ENCODE peak calls at places on chromosomes 2 and 18, in five cellular contexts. C, D, K, P and W are unnamed samples.

GRCh38 chr2:128315122-128315828 is 3.4 kb downstream of the HS6ST1 start:
- DNase-seq in C (no peak), D (peak), K (no peak), P (no peak), W (no peak)

GRCh38 chr2:1632006-1632348 is 112.3 kb downstream of the PXDN start:
- DNase-seq in C (peak), D (no peak), K (peak), P (no peak), W (peak)

GRCh38 chr2:85066874-85067351 is 66.3 kb upstream of the TCF7L1 start:
- DNase-seq in C (peak), D (peak), K (peak), P (no peak), W (peak)

GRCh38 chr2:29430382-29431112 is 315.3 kb downstream of the CLIP4 start:
- DNase-seq in C (no peak), D (no peak), K (no peak), P (no peak), W (no peak)

GRCh38 chr2:207483066-207483465 is 46.7 kb upstream of the CREB1 start:
- DNase-seq in C (no peak), D (no peak), K (no peak), P (no peak), W (no peak)

GRCh38 chr2:109348645-109349554 is 219.9 kb downstream of the SH3RF3 start:
- DNase-seq in C (no peak), D (no peak), K (no peak), P (no peak), W (no peak)

GRCh38 chr2:237091779-237092436 is 6.2 kb downstream of the COPS8 start:
- DNase-seq in C (peak), D (no peak), K (peak), P (no peak), W (peak)

GRCh38 chr18:23416283-23416682 is 36.8 kb upstream of the RIOK3 start:
- DNase-seq in C (no peak), D (no peak), K (no peak), P (no peak), W (no peak)

GRCh38 chr2:222241471-222241870 is 57.3 kb downstream of the PAX3 start:
- DNase-seq in C (no peak), D (no peak), K (no peak), P (no peak), W (no peak)

GRCh38 chr2:106708189-106708588 is 177.8 kb downstream of the ST6GAL2 start:
- DNase-seq in C (no peak), D (no peak), K (no peak), P (no peak), W (no peak)

GRCh38 chr18:42707080-42707479 is 408.4 kb downstream of the RIT2 start:
- DNase-seq in C (no peak), D (no peak), K (no peak), P (no peak), W (no peak)

GRCh38 chr2:131426727-131427126 is 49.2 kb upstream of the TUBA3D start:
- DNase-seq in C (no peak), D (no peak), K (no peak), P (no peak), W (no peak)

GRCh38 chr2:167212054-167212648 is 323.9 kb downstream of the XIRP2 start:
- DNase-seq in C (peak), D (no peak), K (no peak), P (no peak), W (peak)

GRCh38 chr2:64263315-64263714 is 119.1 kb upstream of the PELI1 start:
- DNase-seq in C (peak), D (no peak), K (no peak), P (no peak), W (peak)

GRCh38 chr2:124325667-124326425 is 300.8 kb downstream of the CNTNAP5 start:
- DNase-seq in C (no peak), D (no peak), K (no peak), P (no peak), W (peak)

GRCh38 chr2:205148756-205149155 is 533.5 kb upstream of the NRP2 start:
- DNase-seq in C (no peak), D (no peak), K (no peak), P (no peak), W (no peak)

GRCh38 chr2:125656190-125656589 is 999.8 kb upstream of the GYPC start:
- DNase-seq in C (no peak), D (no peak), K (no peak), P (no peak), W (no peak)

GRCh38 chr2:105307550-105307949 is 22.0 kb downstream of the TGFBRAP1 start:
- DNase-seq in C (no peak), D (no peak), K (no peak), P (no peak), W (no peak)

GRCh38 chr2:173427887-173428683 is 73.4 kb downstream of the CDCA7 start:
- DNase-seq in C (peak), D (no peak), K (no peak), P (no peak), W (peak)

GRCh38 chr2:109612991-109613921 is 510 bp downstream of the SEPTIN10 start:
- DNase-seq in C (peak), D (peak), K (peak), P (peak), W (peak)

GRCh38 chr18:5556317-5556974 is 12.6 kb upstream of the EPB41L3 start:
- DNase-seq in C (peak), D (peak), K (no peak), P (no peak), W (peak)

GRCh38 chr18:59994357-59994756 is 94.6 kb downstream of the PMAIP1 start:
- DNase-seq in C (peak), D (no peak), K (no peak), P (no peak), W (peak)

GRCh38 chr2:127208313-127208712 is 11.8 kb downstream of the CYP27C1 start:
- DNase-seq in C (no peak), D (no peak), K (no peak), P (no peak), W (no peak)

GRCh38 chr18:76454429-76454828 is 40.6 kb downstream of the ZNF516 start:
- DNase-seq in C (no peak), D (no peak), K (no peak), P (no peak), W (no peak)

GRCh38 chr2:1266311-1266710 is 147.0 kb upstream of the TPO start:
- DNase-seq in C (no peak), D (no peak), K (no peak), P (no peak), W (no peak)

GRCh38 chr2:9638532-9638931 is 7.7 kb upstream of the YWHAQ start:
- DNase-seq in C (peak), D (peak), K (peak), P (peak), W (peak)

GRCh38 chr18:55136258-55136657 is 177.0 kb upstream of the CCDC68 start:
- DNase-seq in C (no peak), D (no peak), K (no peak), P (no peak), W (no peak)
- H3K4me3 ChIP-seq in C (no peak), D (no peak), K (no peak), P (no peak), W (no peak)

GRCh38 chr2:218270721-218271486 is 585 bp downstream of the PNKD start:
- DNase-seq in C (no peak), D (peak), K (no peak), P (peak), W (no peak)

GRCh38 chr2:218272531-218273212 is 2.4 kb downstream of the PNKD start:
- DNase-seq in C (peak), D (peak), K (peak), P (peak), W (peak)

GRCh38 chr2:218271487-218271797 is 1.1 kb downstream of the PNKD start:
- DNase-seq in C (no peak), D (peak), K (no peak), P (no peak), W (no peak)

GRCh38 chr2:218273908-218274249 is 3.6 kb downstream of the PNKD start:
- DNase-seq in C (no peak), D (no peak), K (no peak), P (peak), W (no peak)

GRCh38 chr2:218271865-218272530 is 1.7 kb downstream of the PNKD start:
- DNase-seq in C (no peak), D (no peak), K (no peak), P (peak), W (no peak)
- H3K4me3 ChIP-seq in C (no peak), D (peak), K (no peak), P (no peak), W (no peak)

DNA sequence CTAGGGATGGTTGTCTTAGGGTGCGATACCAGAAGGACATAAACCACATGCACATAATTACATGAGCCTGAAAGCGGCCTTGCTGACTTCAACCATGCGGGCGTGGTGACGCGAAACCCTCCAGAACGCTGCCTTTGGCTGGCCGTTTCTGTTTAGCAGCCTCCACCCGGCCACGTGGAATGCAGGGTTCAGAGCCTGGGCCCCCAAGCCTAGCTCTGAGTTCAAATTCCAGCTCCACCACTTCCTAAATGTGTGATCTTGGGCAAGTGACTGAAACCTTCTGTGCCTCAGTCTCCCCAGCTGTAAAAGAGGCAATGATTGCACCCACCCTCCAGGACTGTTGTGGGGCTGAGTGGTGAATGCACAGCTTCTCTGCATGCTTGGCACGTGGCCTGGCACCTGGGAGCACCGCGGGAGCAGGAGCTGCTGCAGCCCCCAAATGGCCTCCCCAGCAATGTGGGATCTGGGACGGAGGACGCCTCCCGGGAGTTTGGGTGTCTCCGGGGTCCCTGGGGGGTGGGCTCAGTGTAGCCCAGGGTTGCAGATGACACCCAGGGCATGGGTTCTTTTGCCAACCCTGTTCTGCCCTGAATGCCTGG is 1.5 kb downstream of the KLHL30 start:
- DNase-seq in C (no peak), D (no peak), K (no peak), P (no peak), W (no peak)
- H3K4me3 ChIP-seq in C (no peak), D (peak), K (no peak), P (no peak), W (no peak)

GRCh38 chr2:58239243-58239642 is 1.9 kb downstream of the FANCL start:
- DNase-seq in C (no peak), D (no peak), K (no peak), P (no peak), W (no peak)
- H3K4me3 ChIP-seq in C (no peak), D (no peak), K (no peak), P (no peak), W (no peak)

GRCh38 chr2:235670974-235671787 is 177.3 kb downstream of the AGAP1 start:
- DNase-seq in C (no peak), D (no peak), K (peak), P (no peak), W (no peak)

GRCh38 chr2:235669269-235669831 is 175.5 kb downstream of the AGAP1 start:
- DNase-seq in C (peak), D (peak), K (peak), P (peak), W (peak)

GRCh38 chr2:235669983-235670962 is 176.4 kb downstream of the AGAP1 start:
- DNase-seq in C (peak), D (peak), K (peak), P (peak), W (peak)

GRCh38 chr2:235666240-235666781 is 172.5 kb downstream of the AGAP1 start:
- DNase-seq in C (peak), D (no peak), K (peak), P (no peak), W (peak)

DNA sequence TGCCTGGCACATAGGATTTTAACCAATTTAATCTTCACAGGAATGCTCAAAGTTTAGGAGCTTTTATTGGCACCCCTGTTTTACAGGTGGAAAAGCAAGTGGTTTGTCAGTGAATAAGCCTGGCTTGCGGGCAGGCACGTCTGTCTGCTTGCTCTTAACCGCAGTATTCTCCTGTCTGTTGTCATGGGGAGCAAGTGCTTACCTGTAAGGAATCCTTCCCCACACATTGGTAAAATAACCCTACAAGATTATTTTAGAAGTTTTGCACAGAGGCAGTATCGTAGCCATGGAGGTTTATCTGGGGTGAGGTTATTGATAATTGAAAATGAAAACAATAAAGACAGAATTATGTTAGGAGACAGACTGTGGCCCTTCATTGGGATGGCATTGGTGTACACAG is 174.9 kb downstream of the AGAP1 start:
- DNase-seq in C (no peak), D (no peak), K (no peak), P (no peak), W (no peak)
- H3K4me3 ChIP-seq in C (no peak), D (no peak), K (no peak), P (no peak), W (no peak)

GRCh38 chr2:3429068-3429610 is 49.6 kb downstream of the TRAPPC12 start:
- DNase-seq in C (no peak), D (no peak), K (no peak), P (no peak), W (peak)

GRCh38 chr2:3424171-3424795 is 44.8 kb downstream of the TRAPPC12 start:
- DNase-seq in C (no peak), D (no peak), K (no peak), P (no peak), W (no peak)

GRCh38 chr2:3427272-3427671 is 47.8 kb downstream of the TRAPPC12 start:
- DNase-seq in C (no peak), D (no peak), K (no peak), P (no peak), W (no peak)

GRCh38 chr2:3428577-3428976 is 49.1 kb downstream of the TRAPPC12 start:
- DNase-seq in C (no peak), D (no peak), K (no peak), P (no peak), W (no peak)

DNA sequence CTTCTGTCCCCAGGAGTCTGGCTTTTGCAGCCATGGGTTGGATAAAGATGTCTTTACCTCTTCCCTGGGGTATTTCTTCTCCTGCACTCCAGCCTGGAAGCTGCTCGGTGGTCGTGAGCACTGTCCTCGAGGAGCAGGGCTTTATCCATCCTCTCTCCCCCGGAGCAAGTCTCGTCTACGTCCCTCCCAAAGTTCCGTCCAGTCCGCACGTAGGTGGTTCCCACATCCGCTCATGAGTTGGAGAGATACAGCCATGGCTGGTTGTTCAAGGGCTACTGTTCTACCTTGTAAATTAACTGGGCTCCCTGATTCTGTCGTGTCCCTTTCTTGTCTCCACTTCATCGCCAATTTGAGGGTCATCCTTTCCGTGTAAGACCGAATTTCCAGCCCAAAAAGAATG is 47.1 kb downstream of the TRAPPC12 start:
- DNase-seq in C (no peak), D (no peak), K (no peak), P (no peak), W (no peak)
- H3K4me3 ChIP-seq in C (no peak), D (no peak), K (no peak), P (no peak), W (no peak)

GRCh38 chr2:24351627-24351938 is 8.8 kb downstream of the ITSN2 start:
- DNase-seq in C (no peak), D (no peak), K (no peak), P (no peak), W (no peak)

GRCh38 chr2:24352664-24353063 is 7.7 kb downstream of the ITSN2 start:
- DNase-seq in C (no peak), D (no peak), K (no peak), P (no peak), W (peak)

GRCh38 chr2:24350826-24351626 is 9.3 kb downstream of the ITSN2 start:
- DNase-seq in C (no peak), D (no peak), K (no peak), P (no peak), W (no peak)

GRCh38 chr2:24353364-24353763 is 7.0 kb downstream of the ITSN2 start:
- DNase-seq in C (no peak), D (no peak), K (no peak), P (no peak), W (no peak)

DNA sequence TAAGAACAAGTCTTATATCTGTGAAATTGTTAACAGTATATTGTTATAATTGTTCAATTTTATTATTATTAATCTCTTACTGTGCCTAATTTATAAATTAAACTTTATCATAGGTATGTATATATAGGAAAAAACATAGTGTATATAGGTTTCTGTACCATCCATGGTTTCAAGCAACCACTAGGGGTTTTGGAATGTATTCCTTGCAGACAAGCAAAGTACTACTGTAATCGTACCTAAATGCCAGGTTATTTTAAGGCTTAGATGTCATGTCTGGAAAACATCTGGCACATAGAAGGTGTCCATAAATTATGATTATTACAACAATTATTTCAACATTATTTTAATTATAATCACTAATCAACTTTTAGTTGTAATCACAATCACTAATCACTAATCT is 8.4 kb downstream of the ITSN2 start:
- DNase-seq in C (no peak), D (no peak), K (no peak), P (no peak), W (no peak)
- H3K4me3 ChIP-seq in C (no peak), D (no peak), K (no peak), P (no peak), W (no peak)